ENCODE peak calls at places on chromosomes 3 and 15, in nine cellular contexts. I, Z, W, T, A, M, J, Y and N are unnamed samples.

GRCh38 chr3:94269763-94270162 is 206.9 kb downstream of the NSUN3 start:
- DNase-seq in W (no peak), I (no peak), T (no peak), J (no peak), A (no peak), M (no peak), Z (peak; percentile 13), Y (no peak), N (no peak)

GRCh38 chr3:195080571-195081141 is 190.3 kb downstream of the XXYLT1 start:
- DNase-seq in Y (no peak), M (no peak), Z (no peak), I (peak; percentile 76), T (no peak), J (no peak), A (no peak), W (no peak), N (no peak)

GRCh38 chr3:184229424-184230080 is at the start of gene VWA5B2:
- DNase-seq in I (peak; percentile 53), Y (no peak), M (no peak), W (no peak), Z (peak; percentile 18), A (peak; percentile 57), J (peak; percentile 87), T (peak; percentile 60), N (no peak)

GRCh38 chr3:120284702-120285507 is at the start of gene GPR156:
- DNase-seq in Y (peak; percentile 17), M (no peak), I (no peak), A (peak; percentile 12), J (peak; percentile 10), Z (no peak), W (no peak), T (no peak), N (no peak)

GRCh38 chr15:93030430-93031102 is 58.4 kb downstream of the RGMA start:
- DNase-seq in Z (peak; percentile 58), T (peak; percentile 81), Y (peak; percentile 70), I (peak; percentile 68), J (peak; percentile 83), W (peak; percentile 68), M (no peak), A (peak; percentile 69), N (peak; percentile 76)

GRCh38 chr15:95972136-95972553 is 358.4 kb upstream of the NR2F2 start:
- DNase-seq in T (peak; percentile 59), M (peak; percentile 87), J (peak; percentile 19), Y (peak; percentile 74), I (no peak), A (no peak), W (peak; percentile 89), Z (peak; percentile 77), N (peak; percentile 80)

GRCh38 chr3:52707585-52707984 is 1.7 kb downstream of the SPCS1 start:
- DNase-seq in I (no peak), Y (no peak), T (no peak), M (no peak), Z (no peak), W (no peak), A (no peak), J (no peak), N (no peak)

GRCh38 chr15:61115241-61115640 is 113.9 kb downstream of the RORA start:
- DNase-seq in I (no peak), Z (peak; percentile 58), M (no peak), A (no peak), Y (peak; percentile 15), W (peak; percentile 33), J (no peak), T (no peak), N (no peak)

GRCh38 chr15:86328658-86329057 is 249.0 kb downstream of the AGBL1 start:
- DNase-seq in Y (no peak), I (no peak), W (no peak), Z (no peak), J (no peak), A (no peak), M (no peak), T (no peak), N (no peak)

GRCh38 chr3:152719264-152719663 is 115.7 kb upstream of the P2RY1 start:
- DNase-seq in W (peak; percentile 71), A (no peak), M (peak; percentile 35), J (no peak), T (no peak), I (no peak), Y (peak; percentile 59), Z (peak; percentile 56), N (peak; percentile 16)

GRCh38 chr15:40162552-40162951 is 1.7 kb downstream of the BUB1B start:
- DNase-seq in M (no peak), W (no peak), Y (no peak), T (no peak), J (no peak), Z (no peak), A (no peak), I (no peak), N (no peak)

GRCh38 chr15:39969871-39970270 is 36.0 kb downstream of the EIF2AK4 start:
- DNase-seq in T (peak; percentile 65), A (no peak), M (peak; percentile 53), Z (peak; percentile 61), I (peak; percentile 23), W (peak; percentile 60), J (no peak), Y (peak; percentile 54), N (peak; percentile 83)

GRCh38 chr3:53382106-53382505 is 34.8 kb upstream of the DCP1A start:
- DNase-seq in I (no peak), A (peak; percentile 19), Y (peak; percentile 75), W (peak; percentile 17), Z (peak; percentile 1), J (no peak), M (no peak), T (no peak), N (no peak)

GRCh38 chr3:194323785-194324735 is 27.1 kb downstream of the CPN2 start:
- DNase-seq in A (peak; percentile 91), W (peak; percentile 71), M (peak; percentile 50), I (peak; percentile 88), J (peak; percentile 90), Z (peak; percentile 35), Y (peak; percentile 49), T (peak; percentile 77), N (peak; percentile 59)

DNA sequence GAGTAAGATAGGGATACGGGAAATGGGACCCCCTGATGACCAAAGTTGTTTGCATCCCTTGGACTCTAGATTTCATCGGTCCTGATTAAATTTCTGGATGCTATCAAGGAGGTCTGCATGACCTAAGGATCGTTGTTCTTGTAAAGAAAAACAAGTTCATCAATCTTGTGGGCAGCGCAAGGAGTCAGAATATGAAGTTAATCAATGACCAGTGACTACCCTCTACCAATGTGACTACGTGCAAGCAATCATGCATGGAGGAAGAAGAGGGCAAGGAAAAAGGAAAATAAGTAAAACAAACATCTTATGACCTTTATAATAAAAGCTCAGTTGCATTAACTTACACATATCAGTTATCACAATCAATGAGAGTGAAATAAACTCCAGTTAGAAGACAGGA is 139.7 kb downstream of the RTP4 start:
- DNase-seq in Y (no peak), A (no peak), M (no peak), Z (no peak), I (no peak), T (no peak), W (no peak), J (no peak), N (no peak)
- H3K4me3 ChIP-seq in Y (no peak overlapping the region), A (no peak overlapping the region), M (no peak overlapping the region), Z (no peak overlapping the region), I (no peak overlapping the region), T (no peak overlapping the region), W (no peak overlapping the region), J (no peak overlapping the region), N (no peak overlapping the region)

DNA sequence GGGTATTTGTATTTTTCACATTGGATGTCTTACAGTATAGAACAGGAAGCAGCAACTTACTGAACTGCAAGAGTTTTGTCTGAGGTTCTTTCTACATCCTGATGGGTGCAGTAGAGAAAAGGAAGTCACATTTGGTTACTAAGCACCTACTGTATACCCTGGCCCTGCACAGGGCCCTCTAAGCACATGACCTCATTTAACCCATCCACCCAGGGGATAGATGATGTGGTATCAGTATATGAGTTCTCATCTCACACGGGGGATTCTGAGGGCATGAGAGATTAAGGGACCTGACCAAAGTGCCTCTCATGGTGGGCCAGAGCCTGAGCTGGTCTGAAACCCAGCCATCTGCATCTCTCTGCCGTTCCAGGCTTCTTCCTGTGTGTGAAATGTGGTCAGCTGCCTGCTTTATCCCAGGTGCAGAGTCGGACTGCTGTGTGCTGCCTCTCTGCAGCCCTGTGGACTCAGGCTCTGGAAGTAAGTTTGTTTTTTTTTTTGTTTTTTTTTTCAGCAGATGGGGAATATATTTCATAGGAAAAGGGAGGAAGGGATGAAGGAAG is 17.9 kb downstream of the SLC6A11 start:
- DNase-seq in A (no peak), I (no peak), Z (no peak), M (no peak), W (no peak), J (no peak), T (no peak), Y (no peak), N (no peak)
- H3K4me3 ChIP-seq in A (no peak overlapping the region), I (no peak overlapping the region), Z (no peak overlapping the region), M (no peak overlapping the region), W (no peak overlapping the region), J (no peak overlapping the region), T (no peak overlapping the region), Y (no peak overlapping the region), N (no peak overlapping the region)

GRCh38 chr15:41894791-41895463 is 1.1 kb upstream of the SPTBN5 start:
- DNase-seq in T (peak; percentile 62), Y (peak; percentile 81), W (peak; percentile 76), Z (peak; percentile 75), J (peak; percentile 63), M (peak; percentile 35), A (peak; percentile 13), I (peak; percentile 84), N (peak; percentile 72)
- H3K4me3 ChIP-seq in T (no peak overlapping the region), Y (no peak overlapping the region), W (peak overlapping the region; percentile 2), Z (no peak overlapping the region), J (no peak overlapping the region), M (peak overlapping the region; percentile 5), A (no peak overlapping the region), I (peak overlapping the region; percentile 56), N (no peak overlapping the region)

DNA sequence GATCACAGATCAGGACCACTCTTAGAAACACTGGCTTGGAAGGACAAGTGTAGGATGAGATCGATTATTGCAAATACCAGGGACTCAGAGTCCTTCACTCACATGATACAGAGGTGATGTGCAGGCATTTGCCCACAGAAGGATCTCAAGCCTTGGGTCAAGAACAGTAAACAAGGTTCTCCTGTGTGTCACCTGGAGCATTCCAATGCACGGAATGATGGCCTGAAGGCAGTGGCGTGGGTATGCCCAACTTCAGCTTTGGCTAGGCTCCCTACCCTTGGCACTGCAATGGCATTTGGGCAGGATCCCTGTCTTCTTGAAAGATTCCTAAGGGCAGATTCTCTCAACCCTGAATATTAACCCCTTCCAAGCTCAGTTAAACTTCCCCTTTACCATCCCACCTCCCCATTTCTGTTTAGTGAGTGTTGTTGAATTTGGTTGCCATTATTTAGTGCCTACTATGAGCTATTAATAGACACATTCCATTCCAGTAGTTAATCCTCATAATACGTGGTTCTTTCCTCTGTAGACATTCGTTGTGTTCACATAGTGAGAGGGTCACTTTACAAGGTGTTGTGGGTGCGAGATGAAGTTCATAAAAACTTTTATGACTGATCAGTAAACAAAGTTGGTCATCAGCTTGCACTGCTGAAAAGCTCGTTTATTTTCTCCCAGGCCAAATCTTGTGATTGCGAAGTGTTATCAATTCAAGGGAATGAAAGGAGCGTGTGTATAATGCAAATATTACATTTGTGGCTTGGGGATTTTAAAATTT is 1.1 kb upstream of the LZTFL1 start:
- DNase-seq in M (no peak), I (no peak), Y (no peak), A (no peak), T (no peak), Z (no peak), W (no peak), J (no peak), N (no peak)
- H3K4me3 ChIP-seq in M (no peak overlapping the region), I (no peak overlapping the region), Y (no peak overlapping the region), A (no peak overlapping the region), T (no peak overlapping the region), Z (no peak overlapping the region), W (no peak overlapping the region), J (no peak overlapping the region), N (no peak overlapping the region)